ENCODE peak calls at places on chromosomes 1 and 21, in ten cellular contexts. One of them, this sample, is unnamed.

GRCh38 chr1:114122891-114123621 is 30.6 kb downstream of the SYT6 start:
- DNase-seq in kidney: no peak
- DNase-seq in coronary artery: no peak
- DNase-seq in pancreas: no peak
- DNase-seq in H1: no peak
- DNase-seq in tibial artery: no peak
- DNase-seq in fibroblast of lung: no peak
- DNase-seq in heart right ventricle: no peak
- DNase-seq in psoas muscle: no peak
- DNase-seq in OCI-LY7: no peak
- DNase-seq in this sample: no peak

GRCh38 chr1:8421721-8422120 is 103.8 kb downstream of the SLC45A1 start:
- DNase-seq in coronary artery: no peak
- DNase-seq in heart right ventricle: no peak
- DNase-seq in OCI-LY7: no peak
- DNase-seq in psoas muscle: peak; percentile 66
- DNase-seq in tibial artery: no peak
- DNase-seq in fibroblast of lung: no peak
- DNase-seq in H1: no peak
- DNase-seq in kidney: no peak
- DNase-seq in pancreas: no peak
- DNase-seq in this sample: no peak

GRCh38 chr1:172325562-172325961 is 94.9 kb upstream of the C1orf105 start:
- DNase-seq in coronary artery: no peak
- DNase-seq in tibial artery: no peak
- DNase-seq in fibroblast of lung: peak; percentile 36
- DNase-seq in psoas muscle: no peak
- DNase-seq in H1: no peak
- DNase-seq in pancreas: no peak
- DNase-seq in OCI-LY7: no peak
- DNase-seq in kidney: no peak
- DNase-seq in heart right ventricle: no peak
- DNase-seq in this sample: no peak

GRCh38 chr1:65020774-65021173 is 54.4 kb upstream of the JAK1 start:
- DNase-seq in psoas muscle: no peak
- DNase-seq in coronary artery: no peak
- DNase-seq in kidney: no peak
- DNase-seq in tibial artery: no peak
- DNase-seq in H1: no peak
- DNase-seq in heart right ventricle: no peak
- DNase-seq in OCI-LY7: no peak
- DNase-seq in pancreas: no peak
- DNase-seq in fibroblast of lung: peak; percentile 24
- DNase-seq in this sample: no peak

GRCh38 chr1:2204384-2205190 is 10.0 kb upstream of the FAAP20 start:
- DNase-seq in H1: peak; percentile 66
- DNase-seq in OCI-LY7: no peak
- DNase-seq in kidney: peak; percentile 97
- DNase-seq in coronary artery: peak; percentile 94
- DNase-seq in fibroblast of lung: peak; percentile 51
- DNase-seq in tibial artery: peak; percentile 95
- DNase-seq in psoas muscle: peak; percentile 91
- DNase-seq in pancreas: peak; percentile 91
- DNase-seq in heart right ventricle: peak; percentile 91
- DNase-seq in this sample: peak; percentile 90

GRCh38 chr1:235027076-235027861 is 101.4 kb downstream of the TOMM20 start:
- DNase-seq in fibroblast of lung: no peak
- DNase-seq in kidney: no peak
- DNase-seq in H1: no peak
- DNase-seq in tibial artery: peak; percentile 15
- DNase-seq in heart right ventricle: no peak
- DNase-seq in pancreas: no peak
- DNase-seq in coronary artery: no peak
- DNase-seq in OCI-LY7: no peak
- DNase-seq in psoas muscle: no peak
- DNase-seq in this sample: no peak

GRCh38 chr1:151851886-151852285 is 1.6 kb downstream of the THEM5 start:
- DNase-seq in H1: no peak
- DNase-seq in coronary artery: peak; percentile 61
- DNase-seq in fibroblast of lung: no peak
- DNase-seq in psoas muscle: no peak
- DNase-seq in heart right ventricle: no peak
- DNase-seq in tibial artery: no peak
- DNase-seq in OCI-LY7: no peak
- DNase-seq in pancreas: no peak
- DNase-seq in kidney: no peak
- DNase-seq in this sample: no peak

GRCh38 chr1:15571266-15571665 is 13.6 kb downstream of the AGMAT start:
- DNase-seq in tibial artery: no peak
- DNase-seq in H1: no peak
- DNase-seq in fibroblast of lung: no peak
- DNase-seq in psoas muscle: no peak
- DNase-seq in coronary artery: no peak
- DNase-seq in heart right ventricle: no peak
- DNase-seq in pancreas: no peak
- DNase-seq in kidney: no peak
- DNase-seq in OCI-LY7: peak; percentile 55
- DNase-seq in this sample: no peak

GRCh38 chr1:4626061-4626460 is 28.3 kb upstream of the AJAP1 start:
- DNase-seq in tibial artery: no peak
- DNase-seq in coronary artery: no peak
- DNase-seq in psoas muscle: no peak
- DNase-seq in H1: no peak
- DNase-seq in fibroblast of lung: no peak
- DNase-seq in OCI-LY7: no peak
- DNase-seq in heart right ventricle: no peak
- DNase-seq in kidney: no peak
- DNase-seq in pancreas: no peak
- DNase-seq in this sample: no peak

GRCh38 chr21:26377111-26377694 is 195.9 kb downstream of the CYYR1 start:
- DNase-seq in pancreas: no peak
- DNase-seq in kidney: no peak
- DNase-seq in OCI-LY7: no peak
- DNase-seq in heart right ventricle: no peak
- DNase-seq in H1: no peak
- DNase-seq in coronary artery: no peak
- DNase-seq in tibial artery: no peak
- DNase-seq in fibroblast of lung: no peak
- DNase-seq in psoas muscle: no peak
- DNase-seq in this sample: no peak

GRCh38 chr1:118928739-118929554 is 59.2 kb downstream of the TBX15 start:
- DNase-seq in heart right ventricle: no peak
- DNase-seq in fibroblast of lung: peak; percentile 39
- DNase-seq in tibial artery: no peak
- DNase-seq in pancreas: no peak
- DNase-seq in coronary artery: no peak
- DNase-seq in kidney: no peak
- DNase-seq in OCI-LY7: peak; percentile 45
- DNase-seq in psoas muscle: no peak
- DNase-seq in H1: no peak
- DNase-seq in this sample: no peak

GRCh38 chr1:244171241-244171985 is 120.3 kb downstream of the ZBTB18 start:
- DNase-seq in tibial artery: no peak
- DNase-seq in OCI-LY7: no peak
- DNase-seq in H1: no peak
- DNase-seq in psoas muscle: no peak
- DNase-seq in coronary artery: no peak
- DNase-seq in kidney: no peak
- DNase-seq in fibroblast of lung: no peak
- DNase-seq in heart right ventricle: no peak
- DNase-seq in pancreas: peak; percentile 48
- DNase-seq in this sample: no peak
- H3K27ac ChIP-seq in tibial artery: no peak overlapping the region
- H3K27ac ChIP-seq in OCI-LY7: no peak overlapping the region
- H3K27ac ChIP-seq in H1: no peak overlapping the region
- H3K27ac ChIP-seq in psoas muscle: peak overlapping the region; percentile 69
- H3K27ac ChIP-seq in coronary artery: no peak overlapping the region
- H3K27ac ChIP-seq in kidney: no peak overlapping the region
- H3K27ac ChIP-seq in fibroblast of lung: no peak overlapping the region
- H3K27ac ChIP-seq in heart right ventricle: no peak overlapping the region
- H3K27ac ChIP-seq in pancreas: no peak overlapping the region
- H3K27ac ChIP-seq in this sample: no peak overlapping the region

GRCh38 chr1:19477284-19478240 is 7.8 kb downstream of the CAPZB start:
- DNase-seq in coronary artery: no peak
- DNase-seq in tibial artery: no peak
- DNase-seq in OCI-LY7: peak; percentile 69
- DNase-seq in heart right ventricle: no peak
- DNase-seq in H1: no peak
- DNase-seq in kidney: no peak
- DNase-seq in fibroblast of lung: no peak
- DNase-seq in pancreas: no peak
- DNase-seq in psoas muscle: no peak
- DNase-seq in this sample: no peak
- H3K4me3 ChIP-seq in coronary artery: peak overlapping the region; percentile 28
- H3K4me3 ChIP-seq in tibial artery: no peak overlapping the region
- H3K4me3 ChIP-seq in OCI-LY7: peak overlapping the region; percentile 20
- H3K4me3 ChIP-seq in heart right ventricle: no peak overlapping the region
- H3K4me3 ChIP-seq in H1: no peak overlapping the region
- H3K4me3 ChIP-seq in kidney: no peak overlapping the region
- H3K4me3 ChIP-seq in fibroblast of lung: no peak overlapping the region
- H3K4me3 ChIP-seq in pancreas: no peak overlapping the region
- H3K4me3 ChIP-seq in psoas muscle: no peak overlapping the region
- H3K4me3 ChIP-seq in this sample: no peak overlapping the region

GRCh38 chr1:39205781-39206464 is 1.4 kb downstream of the MACF1 start:
- DNase-seq in OCI-LY7: no peak
- DNase-seq in coronary artery: no peak
- DNase-seq in heart right ventricle: no peak
- DNase-seq in H1: no peak
- DNase-seq in tibial artery: no peak
- DNase-seq in kidney: no peak
- DNase-seq in pancreas: no peak
- DNase-seq in psoas muscle: no peak
- DNase-seq in fibroblast of lung: no peak
- DNase-seq in this sample: no peak

GRCh38 chr1:39199593-39199992 is 4.9 kb upstream of the MACF1 start:
- DNase-seq in kidney: no peak
- DNase-seq in OCI-LY7: no peak
- DNase-seq in coronary artery: no peak
- DNase-seq in pancreas: no peak
- DNase-seq in H1: no peak
- DNase-seq in heart right ventricle: no peak
- DNase-seq in psoas muscle: no peak
- DNase-seq in tibial artery: no peak
- DNase-seq in fibroblast of lung: no peak
- DNase-seq in this sample: no peak

GRCh38 chr1:39205102-39205780 is 746 bp downstream of the MACF1 start:
- DNase-seq in heart right ventricle: no peak
- DNase-seq in tibial artery: peak; percentile 77
- DNase-seq in OCI-LY7: peak; percentile 66
- DNase-seq in psoas muscle: peak; percentile 58
- DNase-seq in coronary artery: no peak
- DNase-seq in pancreas: no peak
- DNase-seq in fibroblast of lung: peak; percentile 78
- DNase-seq in kidney: no peak
- DNase-seq in H1: no peak
- DNase-seq in this sample: peak; percentile 21

DNA sequence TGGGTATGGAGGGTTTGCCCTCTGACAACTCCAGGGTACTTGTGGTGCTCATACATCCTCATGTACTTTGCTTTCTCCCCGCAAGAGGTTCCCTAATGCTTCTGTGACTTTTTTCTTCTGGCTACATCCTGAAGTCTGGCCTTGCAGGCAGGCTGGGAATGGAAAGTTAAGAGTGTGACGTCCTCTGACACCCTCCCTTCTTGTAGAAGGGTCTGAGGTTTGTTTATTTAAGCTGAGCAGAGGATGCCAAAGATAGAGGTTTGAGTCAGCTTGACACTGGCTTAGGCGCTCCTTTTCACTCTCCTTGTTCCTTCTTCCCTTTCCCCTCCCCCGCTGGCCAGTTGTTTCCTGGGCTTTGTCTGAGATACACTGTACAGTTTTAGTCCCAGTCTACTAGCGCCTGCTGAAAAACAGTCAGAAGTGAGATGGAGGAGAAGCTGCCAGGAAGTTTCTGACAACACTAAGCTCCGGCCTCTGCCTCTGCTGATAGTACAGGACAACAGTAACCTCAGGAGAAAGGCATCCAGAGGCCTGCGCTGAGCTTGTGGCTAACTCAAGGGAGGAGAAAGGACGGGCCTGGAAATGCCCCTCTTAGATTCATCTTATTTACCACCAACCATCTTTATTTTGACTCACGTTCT is at the start of gene MACF1:
- DNase-seq in coronary artery: peak; percentile 90
- DNase-seq in fibroblast of lung: peak; percentile 98
- DNase-seq in pancreas: no peak
- DNase-seq in OCI-LY7: peak; percentile 61
- DNase-seq in heart right ventricle: peak; percentile 45
- DNase-seq in tibial artery: peak; percentile 86
- DNase-seq in H1: no peak
- DNase-seq in kidney: no peak
- DNase-seq in psoas muscle: peak; percentile 73
- DNase-seq in this sample: peak; percentile 84
- TF ChIP-seq CTCF in coronary artery: no peak
- TF ChIP-seq CTCF in fibroblast of lung: peak; percentile 59
- TF ChIP-seq CTCF in pancreas: no peak
- TF ChIP-seq CTCF in OCI-LY7: peak; percentile 60
- TF ChIP-seq CTCF in heart right ventricle: peak; percentile 53
- TF ChIP-seq CTCF in tibial artery: peak; percentile 65
- TF ChIP-seq CTCF in H1: no peak
- TF ChIP-seq CTCF in kidney: peak; percentile 34
- TF ChIP-seq CTCF in psoas muscle: peak; percentile 31
- TF ChIP-seq CTCF in this sample: peak; percentile 72

GRCh38 chr1:46805755-46806154 is 6.9 kb downstream of the CYP4B1 start:
- DNase-seq in tibial artery: no peak
- DNase-seq in H1: no peak
- DNase-seq in coronary artery: no peak
- DNase-seq in pancreas: no peak
- DNase-seq in kidney: no peak
- DNase-seq in psoas muscle: no peak
- DNase-seq in OCI-LY7: no peak
- DNase-seq in fibroblast of lung: no peak
- DNase-seq in heart right ventricle: no peak
- DNase-seq in this sample: no peak

GRCh38 chr1:46807046-46807972 is 8.5 kb downstream of the CYP4B1 start:
- DNase-seq in psoas muscle: no peak
- DNase-seq in kidney: no peak
- DNase-seq in H1: no peak
- DNase-seq in coronary artery: no peak
- DNase-seq in heart right ventricle: no peak
- DNase-seq in OCI-LY7: no peak
- DNase-seq in pancreas: no peak
- DNase-seq in tibial artery: no peak
- DNase-seq in fibroblast of lung: no peak
- DNase-seq in this sample: no peak

GRCh38 chr1:46804926-46805325 is 6.1 kb downstream of the CYP4B1 start:
- DNase-seq in heart right ventricle: no peak
- DNase-seq in OCI-LY7: no peak
- DNase-seq in H1: no peak
- DNase-seq in coronary artery: no peak
- DNase-seq in psoas muscle: peak; percentile 73
- DNase-seq in pancreas: no peak
- DNase-seq in kidney: no peak
- DNase-seq in tibial artery: no peak
- DNase-seq in fibroblast of lung: no peak
- DNase-seq in this sample: no peak

GRCh38 chr1:46804027-46804889 is 5.4 kb downstream of the CYP4B1 start:
- DNase-seq in psoas muscle: peak; percentile 81
- DNase-seq in fibroblast of lung: no peak
- DNase-seq in pancreas: no peak
- DNase-seq in OCI-LY7: no peak
- DNase-seq in kidney: no peak
- DNase-seq in heart right ventricle: peak; percentile 40
- DNase-seq in H1: no peak
- DNase-seq in tibial artery: no peak
- DNase-seq in coronary artery: no peak
- DNase-seq in this sample: no peak

GRCh38 chr1:46806196-46807020 is 7.6 kb downstream of the CYP4B1 start:
- DNase-seq in pancreas: no peak
- DNase-seq in tibial artery: peak; percentile 89
- DNase-seq in psoas muscle: peak; percentile 87
- DNase-seq in OCI-LY7: no peak
- DNase-seq in coronary artery: peak; percentile 84
- DNase-seq in heart right ventricle: peak; percentile 69
- DNase-seq in kidney: peak; percentile 89
- DNase-seq in H1: no peak
- DNase-seq in fibroblast of lung: no peak
- DNase-seq in this sample: peak; percentile 53
- H3K27ac ChIP-seq in pancreas: no peak overlapping the region
- H3K27ac ChIP-seq in tibial artery: peak overlapping the region; percentile 44
- H3K27ac ChIP-seq in psoas muscle: peak overlapping the region; percentile 52
- H3K27ac ChIP-seq in OCI-LY7: no peak overlapping the region
- H3K27ac ChIP-seq in coronary artery: peak overlapping the region; percentile 87
- H3K27ac ChIP-seq in heart right ventricle: peak overlapping the region; percentile 79
- H3K27ac ChIP-seq in kidney: peak overlapping the region; percentile 43
- H3K27ac ChIP-seq in H1: no peak overlapping the region
- H3K27ac ChIP-seq in fibroblast of lung: no peak overlapping the region
- H3K27ac ChIP-seq in this sample: no peak overlapping the region